ENCODE peak calls at places on chromosomes 1 and 21, in six cellular contexts. R is OCI-LY7, E is PC-9, X is fibroblast of lung, T is neural progenitor cell, Q is IMR-90. K is an unnamed sample.

GRCh38 chr1:203858055-203858454 is 3.3 kb upstream of the SNRPE start:
- DNase-seq in R (no peak), E (peak; percentile 33), X (peak; percentile 50), T (no peak), Q (peak; percentile 90), K (peak; percentile 83)

GRCh38 chr1:16187748-16188401 is 24.6 kb downstream of the ARHGEF19 start:
- DNase-seq in R (peak; percentile 66), E (peak; percentile 84), X (peak; percentile 76), T (peak; percentile 81), Q (peak; percentile 89), K (peak; percentile 64)

GRCh38 chr21:44918107-44918470 is 2.6 kb downstream of the ITGB2 start:
- DNase-seq in R (no peak), E (no peak), X (no peak), T (no peak), Q (no peak), K (no peak)

GRCh38 chr1:100769323-100769722 is 49.8 kb downstream of the VCAM1 start:
- DNase-seq in R (no peak), E (no peak), X (no peak), T (no peak), Q (peak; percentile 13), K (no peak)

GRCh38 chr1:198462365-198463025 is 78.0 kb downstream of the ATP6V1G3 start:
- DNase-seq in R (no peak), E (no peak), X (peak; percentile 61), T (no peak), Q (peak; percentile 55), K (peak; percentile 52)

GRCh38 chr1:80059940-80060339 is 1053.4 kb upstream of the ADGRL4 start:
- DNase-seq in R (no peak), E (no peak), X (no peak), T (no peak), Q (no peak), K (peak; percentile 21)

GRCh38 chr1:117572546-117572945 is 33.3 kb upstream of the TENT5C start:
- DNase-seq in R (peak; percentile 33), E (no peak), X (no peak), T (no peak), Q (no peak), K (no peak)

GRCh38 chr1:25148673-25149300 is 83.5 kb downstream of the SYF2 start:
- DNase-seq in R (peak; percentile 72), E (no peak), X (no peak), T (peak; percentile 28), Q (no peak), K (no peak)

GRCh38 chr1:186680031-186681012 is at the start of gene PTGS2:
- DNase-seq in R (no peak), E (peak; percentile 84), X (peak; percentile 90), T (peak; percentile 88), Q (peak; percentile 93), K (peak; percentile 93)

GRCh38 chr1:6260433-6260934 is 414 bp downstream of the GPR153 start:
- DNase-seq in R (no peak), E (peak; percentile 25), X (no peak), T (peak; percentile 69), Q (no peak), K (no peak)
- H2AFZ ChIP-seq in R (no peak overlapping the region), E (no peak overlapping the region), X (no peak overlapping the region), T (no peak overlapping the region), Q (peak overlapping the region; percentile 88), K (no peak overlapping the region)

GRCh38 chr1:99005142-99005491 is 456 bp upstream of the PLPPR5 start:
- DNase-seq in R (no peak), E (no peak), X (no peak), T (peak; percentile 73), Q (no peak), K (no peak)
- H3K4me3 ChIP-seq in R (no peak overlapping the region), E (no peak overlapping the region), X (peak overlapping the region; percentile 26), T (peak overlapping the region; percentile 68), Q (peak overlapping the region; percentile 24), K (peak overlapping the region; percentile 57)

GRCh38 chr1:211036701-211037494 is 97.0 kb downstream of the KCNH1 start:
- DNase-seq in R (no peak), E (peak; percentile 34), X (peak; percentile 58), T (no peak), Q (peak; percentile 92), K (peak; percentile 94)

DNA sequence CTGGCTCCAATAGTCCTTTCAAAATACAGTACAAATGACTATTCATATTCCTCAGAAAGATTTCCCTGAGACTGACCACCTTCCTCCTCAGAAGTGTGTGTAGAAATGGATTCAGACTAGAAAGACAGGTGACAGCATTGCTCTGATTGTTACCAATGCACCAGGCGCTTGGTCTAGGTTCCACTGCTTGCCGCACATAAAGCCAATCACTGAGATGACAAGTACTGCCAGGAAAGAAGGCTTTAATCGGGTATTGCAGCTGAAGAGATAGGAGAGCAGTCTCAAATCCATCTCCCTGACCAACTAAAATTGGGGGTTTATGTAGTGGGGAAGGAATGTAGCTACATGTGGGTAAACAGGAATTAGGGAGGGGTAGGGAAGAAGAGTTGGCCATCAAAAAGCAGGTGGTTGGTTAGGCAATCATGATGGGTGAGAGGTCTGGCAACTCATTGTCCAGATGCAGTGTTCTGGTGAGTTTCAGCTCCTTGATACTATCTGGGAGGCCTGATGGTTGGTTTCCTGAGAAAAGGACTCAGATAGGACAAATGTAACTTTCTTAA is 98.0 kb downstream of the KCNH1 start:
- DNase-seq in R (no peak), E (no peak), X (no peak), T (no peak), Q (no peak), K (no peak)
- TF ChIP-seq CTCF in R (no peak), E (no peak), X (no peak), T (no peak), Q (no peak), K (no peak)

DNA sequence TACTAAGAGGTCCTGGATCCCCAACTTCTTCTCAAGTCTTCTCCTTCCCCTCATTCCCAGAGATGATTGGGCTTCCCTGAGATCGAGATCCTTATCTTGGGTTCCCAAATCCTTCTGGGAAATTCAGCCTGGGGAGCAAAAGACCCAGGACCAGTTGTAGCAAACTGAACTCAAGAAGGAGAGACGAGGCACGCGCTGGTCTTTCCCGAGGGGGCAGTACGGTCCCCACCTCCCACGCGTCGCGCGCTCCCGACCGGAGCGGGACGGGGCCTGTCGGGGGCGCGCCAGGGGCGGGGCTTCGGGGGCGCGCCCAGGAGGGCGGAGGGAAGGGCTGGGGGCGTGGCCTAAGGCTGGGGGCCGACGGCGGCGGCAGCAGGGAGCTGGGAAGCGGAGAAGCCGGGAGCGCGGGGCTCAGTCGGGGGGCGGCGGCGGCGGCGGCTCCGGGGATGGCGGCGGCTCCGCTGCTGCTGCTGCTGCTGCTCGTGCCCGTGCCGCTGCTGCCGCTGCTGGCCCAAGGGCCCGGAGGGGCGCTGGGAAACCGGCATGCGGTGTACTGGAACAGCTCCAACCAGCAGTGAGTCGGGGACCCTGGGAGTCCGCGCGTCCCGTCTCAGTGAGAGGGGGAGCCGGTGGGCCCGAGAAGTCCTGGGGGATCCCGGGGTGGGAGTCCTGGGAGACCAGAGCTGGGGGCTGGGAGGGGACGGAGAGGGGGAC is at the start of gene EFNA3:
- DNase-seq in R (peak; percentile 63), E (peak; percentile 73), X (no peak), T (peak; percentile 88), Q (peak; percentile 42), K (peak; percentile 10)
- H2AFZ ChIP-seq in R (no peak within 1 kb of the TSS), E (peak within 1 kb of the TSS; percentile 61), X (no peak within 1 kb of the TSS), T (peak within 1 kb of the TSS; percentile 22), Q (peak within 1 kb of the TSS; percentile 82), K (no peak within 1 kb of the TSS)

DNA sequence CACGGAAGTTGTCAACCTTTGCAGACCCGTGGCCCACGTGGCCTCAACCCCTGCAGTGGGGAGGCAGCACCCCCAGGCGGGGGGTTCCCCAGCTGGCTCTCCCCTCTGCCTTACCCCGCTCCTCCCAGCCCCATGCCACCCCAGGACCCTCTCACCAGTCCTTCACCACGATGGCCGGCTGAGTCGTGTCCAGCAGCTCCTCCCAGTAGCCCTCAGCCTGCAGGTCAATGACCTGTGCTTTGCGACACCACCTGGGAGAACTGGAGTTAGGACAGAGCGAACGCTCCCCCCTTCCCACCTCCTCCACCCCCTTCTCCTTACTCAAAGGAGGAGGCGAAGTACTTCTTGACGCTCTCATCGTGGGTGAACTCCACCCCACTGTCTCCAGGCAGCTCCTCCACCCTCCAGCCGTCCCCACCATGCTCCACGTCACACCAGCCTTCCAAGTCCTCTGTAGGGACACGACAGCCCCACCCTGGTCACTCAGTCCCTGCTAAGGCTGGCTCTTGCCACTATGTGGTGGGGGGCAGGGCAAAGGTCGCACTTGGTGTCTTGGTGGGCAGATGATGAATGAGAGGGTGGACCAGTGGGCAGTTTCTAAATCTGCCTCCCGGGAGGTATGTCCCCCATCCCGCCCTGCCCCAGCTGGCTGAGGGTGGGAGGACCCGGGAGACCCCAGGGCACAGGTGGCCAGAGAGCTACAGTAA is 4.5 kb downstream of the FBXO2 start:
- DNase-seq in R (no peak), E (no peak), X (no peak), T (no peak), Q (no peak), K (no peak)
- H3K4me3 ChIP-seq in R (peak overlapping the region; percentile 33), E (no peak overlapping the region), X (no peak overlapping the region), T (peak overlapping the region; percentile 16), Q (no peak overlapping the region), K (no peak overlapping the region)